ENCODE peak calls at places on chromosomes 4 and X, in nine cellular contexts. P is left colon; C is MCF 10A; F is NCI-H774; G is GM04504; K is islet precursor cell; A is stimulated activated CD4-positive, alpha-beta T cell treated with anti-CD3 and anti-CD28 coated beads, Interleukin-4, amount 100 ng/mL, for 48 hours; Y is choroid plexus epithelial cell; Q is NCI-H460. N is an unnamed sample.

GRCh38 chr4:38665846-38666490 is 2.0 kb downstream of the KLF3 start:
- DNase-seq in Q (no peak), G (no peak), Y (no peak), P (no peak), F (no peak), K (no peak), A (no peak), C (no peak), N (no peak)

GRCh38 chr4:180809439-180809838 is 1433.8 kb upstream of the TENM3 start:
- DNase-seq in A (no peak), C (no peak), Y (peak), G (no peak), F (no peak), P (no peak), Q (no peak), K (no peak), N (no peak)

GRCh38 chr4:40255722-40256281 is 59.0 kb downstream of the RHOH start:
- DNase-seq in K (no peak), Y (peak), F (no peak), C (peak), A (no peak), G (peak), P (no peak), Q (peak), N (no peak)

GRCh38 chrX:134013092-134013497 is 27.7 kb upstream of the GPC3 start:
- DNase-seq in G (peak), A (no peak), Q (no peak), K (no peak), P (no peak), Y (peak), C (peak), F (no peak), N (no peak)

GRCh38 chrX:103215037-103215767 is at the start of gene BEX4:
- DNase-seq in K (peak), G (no peak), P (peak), Y (peak), C (no peak), Q (peak), A (peak), F (peak), N (no peak)

GRCh38 chrX:22314692-22315091 is 42.0 kb downstream of the CBLL2 start:
- DNase-seq in F (no peak), C (peak), K (peak), P (no peak), G (no peak), Y (peak), A (no peak), Q (peak), N (peak)

GRCh38 chrX:94204524-94204923 is 530.5 kb downstream of the FAM133A start:
- DNase-seq in F (no peak), G (no peak), K (peak), C (no peak), A (no peak), Y (no peak), Q (no peak), P (no peak), N (no peak)

GRCh38 chr4:108213308-108213707 is 44.6 kb upstream of the LEF1 start:
- DNase-seq in G (no peak), P (no peak), Q (no peak), K (peak), F (no peak), A (no peak), C (no peak), Y (no peak), N (no peak)

GRCh38 chr4:142248946-142249345 is 597.2 kb downstream of the INPP4B start:
- DNase-seq in G (peak), K (no peak), C (peak), Y (peak), F (no peak), A (no peak), P (no peak), Q (no peak), N (no peak)

GRCh38 chr4:4271912-4272311 is 18.0 kb downstream of the LYAR start:
- DNase-seq in Y (peak), A (no peak), P (no peak), G (no peak), F (no peak), K (no peak), Q (no peak), C (peak), N (no peak)

GRCh38 chrX:19958530-19959486 is 32.1 kb downstream of the BCLAF3 start:
- DNase-seq in P (no peak), G (no peak), F (no peak), Y (peak), C (peak), K (no peak), A (no peak), Q (no peak), N (no peak)

GRCh38 chr4:160375746-160376452 is 1273.0 kb downstream of the RAPGEF2 start:
- DNase-seq in Y (peak), F (no peak), C (peak), Q (no peak), K (no peak), A (no peak), G (no peak), P (no peak), N (no peak)

GRCh38 chrX:41862562-41863184 is 60.7 kb downstream of the CASK start:
- DNase-seq in Q (no peak), P (no peak), F (no peak), A (no peak), K (no peak), Y (no peak), C (no peak), G (no peak), N (no peak)

GRCh38 chr4:150348079-150348478 is 233.9 kb upstream of the MAB21L2 start:
- DNase-seq in G (peak), P (no peak), Q (peak), C (peak), K (no peak), A (no peak), Y (peak), F (no peak), N (no peak)

GRCh38 chr4:108107729-108108382 is 60.9 kb downstream of the LEF1 start:
- DNase-seq in P (no peak), C (no peak), A (no peak), Y (no peak), Q (no peak), K (no peak), F (no peak), G (no peak), N (no peak)

GRCh38 chr4:182478475-182478874 is 235.3 kb downstream of the TENM3 start:
- DNase-seq in P (no peak), G (peak), F (peak), Q (peak), Y (peak), C (peak), K (no peak), A (no peak), N (no peak)

GRCh38 chr4:89829470-89830138 is 7.4 kb downstream of the SNCA start:
- DNase-seq in A (no peak), Q (no peak), K (no peak), Y (peak), G (no peak), F (no peak), P (no peak), C (no peak), N (no peak)

GRCh38 chr4:65580551-65580950 is 89.7 kb downstream of the EPHA5 start:
- DNase-seq in C (peak), F (no peak), Y (peak), A (no peak), G (no peak), K (no peak), Q (peak), P (no peak), N (no peak)

GRCh38 chr4:4428966-4429875 is 42.3 kb downstream of the NSG1 start:
- DNase-seq in Y (no peak), F (no peak), P (no peak), Q (no peak), C (no peak), K (peak), A (no peak), G (no peak), N (no peak)

GRCh38 chrX:46788902-46789301 is 30.0 kb upstream of the SLC9A7 start:
- DNase-seq in C (no peak), Q (no peak), K (peak), A (no peak), G (peak), P (no peak), Y (peak), F (no peak), N (no peak)

GRCh38 chr4:5852806-5853205 is 40.1 kb downstream of the CRMP1 start:
- DNase-seq in Q (no peak), C (no peak), A (no peak), K (no peak), Y (no peak), F (no peak), G (no peak), P (no peak), N (no peak)

GRCh38 chrX:150507251-150507856 is 61.1 kb upstream of the MTM1 start:
- DNase-seq in Y (peak), C (no peak), P (no peak), G (no peak), A (no peak), F (no peak), Q (no peak), K (no peak), N (no peak)

GRCh38 chr4:152185786-152186540 is 349.9 kb downstream of the FBXW7 start:
- DNase-seq in A (no peak), Q (no peak), Y (peak), C (peak), F (no peak), G (no peak), K (no peak), P (no peak), N (no peak)

GRCh38 chr4:110854021-110854678 is 231.3 kb upstream of the PITX2 start:
- DNase-seq in A (no peak), P (peak), G (peak), Q (no peak), K (no peak), F (no peak), C (peak), Y (peak), N (no peak)

GRCh38 chr4:107035711-107036601 is at the start of gene DKK2:
- DNase-seq in G (no peak), Q (no peak), A (no peak), F (no peak), C (peak), P (peak), K (peak), Y (peak), N (no peak)

GRCh38 chr4:30720656-30721352 is 635 bp downstream of the PCDH7 start:
- DNase-seq in A (no peak), Q (no peak), P (peak), C (peak), Y (peak), K (peak), G (no peak), F (no peak), N (no peak)

GRCh38 chrX:21940356-21940829 is at the start of gene SMS:
- DNase-seq in G (no peak), Y (peak), A (peak), F (peak), P (peak), C (peak), K (peak), Q (peak), N (no peak)

GRCh38 chr4:67288964-67289363 is 256.3 kb downstream of the CENPC start:
- DNase-seq in P (no peak), G (no peak), C (peak), Y (peak), F (no peak), K (peak), A (peak), Q (peak), N (no peak)

GRCh38 chr4:54661156-54661555 is 3.4 kb downstream of the KIT start:
- DNase-seq in Y (peak), K (no peak), F (no peak), Q (no peak), G (peak), A (no peak), C (peak), P (no peak), N (no peak)

GRCh38 chrX:107272431-107272921 is 66.1 kb downstream of the DNAAF6 start:
- DNase-seq in Q (no peak), C (no peak), G (no peak), K (peak), F (no peak), P (no peak), Y (peak), A (peak), N (peak)

GRCh38 chrX:120755066-120755846 is 120.4 kb downstream of the CT47B1 start:
- DNase-seq in P (peak), K (no peak), Q (no peak), C (no peak), Y (no peak), G (no peak), A (no peak), F (peak), N (no peak)

GRCh38 chrX:100643943-100644587 is at the start of gene SRPX2:
- DNase-seq in C (peak), A (no peak), F (no peak), K (peak), Y (peak), G (peak), Q (peak), P (peak), N (no peak)

GRCh38 chr4:3314706-3315260 is 22.0 kb downstream of the RGS12 start:
- DNase-seq in Q (no peak), C (no peak), G (no peak), P (peak), F (no peak), K (peak), Y (no peak), A (no peak), N (no peak)